ENCODE peak calls at places on chromosomes 13 and 19, in nine cellular contexts. F is stomach, S is A549, G is tibial nerve, I is sigmoid colon, L is transverse colon, K is SK-N-SH, Q is esophagus muscularis mucosa, E is suprapubic skin. J is an unnamed sample.

GRCh38 chr19:33304760-33305647 is 2.7 kb upstream of the CEBPA start:
- DNase-seq in Q (no peak), G (no peak), K (no peak), I (peak), F (peak), S (no peak), E (no peak), L (peak), J (no peak)

GRCh38 chr19:44905437-44906160 is at the start of gene APOE:
- DNase-seq in I (no peak), S (no peak), E (no peak), Q (no peak), F (no peak), G (no peak), L (peak), K (peak), J (no peak)

GRCh38 chr13:51636349-51636890 is 52.2 kb downstream of the WDFY2 start:
- DNase-seq in F (peak), Q (no peak), E (no peak), L (no peak), S (no peak), G (no peak), K (no peak), I (no peak), J (no peak)

GRCh38 chr13:81142306-81142999 is 801.5 kb upstream of the SPRY2 start:
- DNase-seq in K (no peak), L (no peak), F (no peak), Q (no peak), I (no peak), E (no peak), G (no peak), S (no peak), J (no peak)

GRCh38 chr13:23385931-23386330 is 47.6 kb downstream of the SACS start:
- DNase-seq in I (no peak), F (no peak), E (no peak), S (no peak), K (no peak), Q (no peak), L (no peak), G (no peak), J (no peak)

GRCh38 chr19:14507704-14508246 is 10.4 kb downstream of the DNAJB1 start:
- DNase-seq in L (no peak), E (no peak), K (no peak), F (no peak), I (no peak), G (no peak), Q (no peak), S (no peak), J (no peak)

GRCh38 chr13:31119966-31120733 is 41.6 kb downstream of the HSPH1 start:
- DNase-seq in I (no peak), F (no peak), Q (peak), K (no peak), L (no peak), E (no peak), S (no peak), G (no peak), J (no peak)

GRCh38 chr13:113855931-113856715 is 7.8 kb downstream of the GAS6 start:
- DNase-seq in K (no peak), Q (no peak), L (no peak), G (no peak), I (no peak), E (peak), S (no peak), F (no peak), J (peak)

GRCh38 chr13:25881136-25881926 is 170.5 kb downstream of the SHISA2 start:
- DNase-seq in Q (no peak), S (no peak), K (no peak), L (no peak), E (no peak), I (no peak), F (no peak), G (no peak), J (no peak)

GRCh38 chr13:32734511-32734910 is 148.3 kb downstream of the PDS5B start:
- DNase-seq in L (no peak), S (no peak), G (peak), Q (no peak), K (no peak), F (no peak), E (no peak), I (no peak), J (no peak)

GRCh38 chr19:33492951-33493350 is 28.6 kb downstream of the PEPD start:
- DNase-seq in Q (no peak), L (no peak), G (no peak), E (peak), S (no peak), K (no peak), I (peak), F (no peak), J (no peak)

GRCh38 chr13:33176526-33176925 is 109.0 kb downstream of the STARD13 start:
- DNase-seq in K (no peak), S (no peak), I (no peak), Q (no peak), L (no peak), F (no peak), G (no peak), E (no peak), J (no peak)

DNA sequence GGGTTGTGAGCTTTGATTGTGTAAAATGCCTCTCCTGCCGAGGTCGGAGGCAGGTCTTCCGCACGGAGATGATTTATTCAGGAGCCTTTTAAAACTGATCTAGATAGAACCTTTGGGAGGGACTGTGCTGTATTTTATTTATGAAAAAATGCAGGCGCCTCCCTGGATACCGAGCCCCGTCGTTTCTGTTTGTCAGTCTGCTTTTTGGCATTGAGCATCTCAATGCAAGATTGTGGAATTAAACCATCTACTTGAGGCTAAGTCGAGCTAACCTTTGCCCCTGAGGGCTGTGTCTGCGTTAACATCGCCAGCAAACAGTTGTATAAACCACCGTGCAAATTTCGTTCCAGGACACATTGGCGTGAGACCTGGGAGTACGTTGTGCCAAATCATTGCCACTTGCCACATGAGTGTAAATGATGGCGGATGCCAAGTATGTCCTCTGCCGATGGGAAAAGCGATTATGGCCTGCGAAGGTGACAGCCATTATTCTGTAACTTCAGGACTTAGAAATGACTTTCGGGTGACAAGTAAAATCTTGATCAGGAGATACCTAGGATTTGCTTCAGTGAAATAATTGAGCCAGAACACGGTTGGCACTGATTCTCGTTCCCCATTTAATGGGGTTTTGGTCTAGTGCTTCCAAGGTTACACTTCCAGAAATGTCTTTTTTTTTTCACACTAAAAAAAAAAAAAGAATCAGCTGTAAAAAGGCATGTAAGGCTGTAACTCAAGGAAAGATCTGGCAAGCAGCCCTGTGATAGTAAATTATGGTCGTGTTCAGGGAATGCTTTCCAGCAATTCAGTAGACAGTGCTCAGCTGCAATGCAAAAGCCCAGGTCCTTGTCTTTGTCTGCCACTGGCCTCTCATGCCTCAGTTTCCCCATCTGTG is 27.5 kb upstream of the NDUFS7 start:
- DNase-seq in G (no peak), S (no peak), L (peak), I (no peak), Q (no peak), F (no peak), E (no peak), K (no peak), J (no peak)
- H3K27ac ChIP-seq in G (peak), S (peak), L (peak), I (peak), Q (peak), F (peak), E (peak), K (peak), J (peak)

DNA sequence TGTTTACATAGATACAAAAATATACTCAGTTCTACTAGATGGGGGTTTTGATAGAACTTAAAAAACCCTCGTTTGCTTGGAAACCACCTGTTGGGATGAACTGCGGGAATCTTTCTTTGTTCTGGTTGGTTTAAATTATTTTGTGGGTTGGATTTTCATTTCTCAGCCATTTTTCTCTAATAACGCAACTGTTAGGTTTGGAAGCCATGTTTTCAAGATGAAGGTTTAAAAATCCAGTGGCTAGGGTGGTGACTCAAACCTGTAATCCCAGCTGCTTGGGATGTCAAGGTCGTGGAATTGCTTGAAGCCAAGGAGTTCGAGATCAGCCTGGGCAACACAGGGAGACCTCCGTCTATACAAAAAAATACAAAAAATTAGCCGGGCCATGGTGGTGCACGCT is 1.6 kb downstream of the URI1 start:
- DNase-seq in F (no peak), E (no peak), Q (no peak), S (no peak), G (no peak), I (no peak), K (no peak), L (no peak), J (no peak)
- H3K4me3 ChIP-seq in F (no peak), E (peak), Q (peak), S (peak), G (no peak), I (no peak), K (peak), L (peak), J (no peak)

GRCh38 chr13:109521719-109522118 is 264.7 kb downstream of the IRS2 start:
- DNase-seq in Q (peak), L (no peak), F (no peak), E (no peak), K (no peak), G (no peak), S (no peak), I (no peak), J (no peak)
- TF ChIP-seq EP300 in Q (no peak), L (no peak), F (no peak), E (no peak), K (no peak), G (no peak), S (no peak), I (no peak), J (no peak)

GRCh38 chr19:53518061-53518460 is 19.9 kb upstream of the ZNF331 start:
- DNase-seq in E (no peak), S (no peak), K (no peak), G (no peak), Q (no peak), F (no peak), I (no peak), L (no peak), J (no peak)
- H3K27ac ChIP-seq in E (no peak), S (no peak), K (no peak), G (no peak), Q (no peak), F (no peak), I (no peak), L (no peak), J (no peak)

GRCh38 chr19:48330012-48330681 is 4.8 kb downstream of the EMP3 start:
- DNase-seq in E (peak), I (peak), F (peak), K (peak), L (peak), S (no peak), Q (no peak), G (peak), J (peak)
- H3K4me3 ChIP-seq in E (peak), I (peak), F (peak), K (peak), L (peak), S (no peak), Q (peak), G (peak), J (peak)